ENCODE peak calls at places on chromosomes 6 and 20, in six cellular contexts. D, K, Y, J, U and G are unnamed samples.

GRCh38 chr6:136551103-136551502 is 881 bp upstream of the MAP7 start:
- DNase-seq in Y (no peak), J (no peak), D (no peak), K (no peak), U (no peak), G (peak)

GRCh38 chr6:83221886-83222479 is 28.8 kb downstream of the RWDD2A start:
- DNase-seq in J (peak), Y (peak), D (no peak), U (no peak), K (no peak), G (peak)

GRCh38 chr6:107642348-107643347 is 152.7 kb downstream of the SOBP start:
- DNase-seq in K (no peak), D (no peak), U (no peak), Y (no peak), J (no peak), G (no peak)

GRCh38 chr6:87822011-87822410 is 120.0 kb upstream of the AKIRIN2 start:
- DNase-seq in D (no peak), Y (no peak), K (no peak), J (no peak), U (no peak), G (no peak)

GRCh38 chr6:70707893-70708292 is 40.2 kb downstream of the SMAP1 start:
- DNase-seq in Y (no peak), D (no peak), U (no peak), J (no peak), K (no peak), G (no peak)

GRCh38 chr6:155706341-155706740 is 250.7 kb upstream of the NOX3 start:
- DNase-seq in D (no peak), U (peak), Y (no peak), J (no peak), K (no peak), G (no peak)

GRCh38 chr6:7025861-7026260 is 81.9 kb upstream of the RREB1 start:
- DNase-seq in U (no peak), K (no peak), Y (no peak), D (no peak), J (no peak), G (no peak)

GRCh38 chr20:63393566-63393965 is 32.4 kb upstream of the CHRNA4 start:
- DNase-seq in U (no peak), K (no peak), Y (no peak), D (no peak), J (no peak), G (no peak)

GRCh38 chr6:52551483-52552277 is 25.2 kb downstream of the TRAM2 start:
- DNase-seq in D (no peak), J (peak), U (no peak), Y (peak), K (peak), G (peak)

GRCh38 chr6:118735320-118735719 is 83.9 kb upstream of the CEP85L start:
- DNase-seq in D (no peak), J (no peak), Y (peak), U (peak), K (no peak), G (peak)

GRCh38 chr6:63671098-63671754 is 35.6 kb downstream of the PHF3 start:
- DNase-seq in D (no peak), Y (no peak), K (no peak), J (no peak), U (no peak), G (no peak)

GRCh38 chr6:134317471-134318131 is at the start of gene SGK1:
- DNase-seq in U (peak), Y (peak), D (no peak), J (peak), K (no peak), G (peak)

GRCh38 chr6:6105472-6106036 is 98.8 kb upstream of the NRN1 start:
- DNase-seq in U (peak), D (no peak), J (no peak), Y (no peak), K (no peak), G (peak)

GRCh38 chr20:62068997-62069396 is 3.3 kb upstream of the TAF4 start:
- DNase-seq in K (no peak), Y (peak), D (no peak), J (no peak), U (no peak), G (no peak)

GRCh38 chr6:30107756-30108155 is 5.1 kb downstream of the TRIM31 start:
- DNase-seq in U (no peak), J (no peak), D (no peak), Y (no peak), K (no peak), G (no peak)

GRCh38 chr20:38343107-38343797 is 3.0 kb upstream of the LBP start:
- DNase-seq in J (no peak), K (no peak), U (no peak), Y (peak), D (no peak), G (no peak)

GRCh38 chr6:21438237-21438985 is 155.1 kb upstream of the SOX4 start:
- DNase-seq in D (no peak), K (no peak), U (no peak), Y (peak), J (no peak), G (no peak)

GRCh38 chr6:84762941-84763396 is 1.4 kb downstream of the TBX18 start:
- DNase-seq in Y (no peak), D (no peak), K (no peak), J (peak), U (peak), G (peak)

GRCh38 chr6:132491303-132491702 is 21.6 kb downstream of the STX7 start:
- DNase-seq in D (no peak), Y (peak), J (no peak), U (no peak), K (no peak), G (no peak)

GRCh38 chr6:11618533-11618932 is 81.0 kb downstream of the TMEM170B start:
- DNase-seq in K (no peak), Y (peak), J (no peak), D (no peak), U (peak), G (no peak)

GRCh38 chr6:40912158-40912946 is 126.7 kb downstream of the UNC5CL start:
- DNase-seq in K (no peak), U (peak), J (peak), Y (peak), D (no peak), G (peak)

GRCh38 chr6:159169193-159169555 is at the start of gene FNDC1:
- DNase-seq in D (no peak), J (peak), U (peak), K (peak), Y (no peak), G (peak)

GRCh38 chr6:105982761-105983600 is 103.2 kb upstream of the PRDM1 start:
- DNase-seq in J (no peak), U (no peak), D (no peak), Y (no peak), K (no peak), G (no peak)

GRCh38 chr20:46062151-46062550 is 27.6 kb downstream of the NCOA5 start:
- DNase-seq in Y (no peak), D (no peak), U (no peak), J (no peak), K (no peak), G (no peak)
- TF ChIP-seq CTCF in Y (no peak), D (no peak), U (no peak), J (no peak), K (no peak), G (no peak)

DNA sequence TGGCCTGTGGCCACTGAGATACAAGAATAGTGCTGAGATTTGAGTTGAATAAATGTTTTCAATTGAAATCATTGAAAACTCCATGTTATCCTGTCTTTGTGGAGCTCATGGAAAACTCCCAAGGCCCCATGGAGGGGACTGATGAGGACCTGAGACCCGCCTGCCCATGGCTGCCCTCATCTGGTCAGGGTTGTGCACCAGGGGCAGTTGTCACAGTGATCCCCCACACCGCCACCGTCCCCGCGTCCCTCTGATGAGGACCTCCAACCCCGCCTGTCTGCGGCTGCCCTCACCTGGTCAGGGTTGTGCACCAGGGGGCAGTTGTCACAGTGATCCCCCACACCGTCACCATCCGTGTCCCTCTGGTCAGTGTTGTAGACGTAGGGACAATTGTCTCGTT is 27.8 kb downstream of the THBS2 start:
- DNase-seq in Y (no peak), K (no peak), J (no peak), D (no peak), U (no peak), G (no peak)
- TF ChIP-seq CTCF in Y (no peak), K (no peak), J (no peak), D (no peak), U (no peak), G (no peak)

DNA sequence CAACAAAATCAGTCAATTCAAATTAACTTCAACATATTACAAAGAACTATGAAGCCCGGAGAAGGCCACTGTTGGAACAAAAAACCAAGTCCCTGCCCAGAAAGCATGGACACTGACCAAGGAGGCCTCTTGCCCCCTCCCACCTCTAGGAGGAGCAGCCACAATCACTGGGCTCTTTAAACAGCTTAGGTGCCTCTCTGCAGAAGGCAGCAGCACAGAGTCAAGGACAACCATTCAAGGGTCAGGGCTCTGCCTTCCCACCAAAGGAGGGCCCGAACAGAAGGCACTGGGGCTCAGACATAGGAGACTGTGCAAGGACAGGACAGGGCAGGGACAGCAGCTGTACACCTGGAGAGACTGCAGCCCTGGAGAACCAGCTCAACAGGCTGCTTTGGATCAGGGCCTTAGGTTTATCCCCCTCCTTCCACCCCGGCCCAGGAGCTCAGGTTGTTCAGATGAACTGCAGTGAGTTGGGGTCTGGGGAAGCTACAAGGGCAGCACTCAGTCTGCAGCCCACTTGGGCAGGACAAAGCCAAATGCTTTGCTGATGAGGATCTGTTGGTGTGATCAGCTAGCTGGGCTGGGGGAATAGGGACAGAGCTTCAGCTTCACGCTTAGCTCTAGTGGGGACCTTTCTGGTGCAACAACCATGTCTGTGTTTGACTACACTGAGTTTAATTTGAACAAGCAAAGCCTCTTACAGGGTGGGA is 17.8 kb downstream of the TOMM34 start:
- DNase-seq in U (no peak), Y (no peak), K (no peak), D (no peak), J (no peak), G (peak)
- TF ChIP-seq CTCF in U (no peak), Y (no peak), K (no peak), D (no peak), J (no peak), G (peak)

DNA sequence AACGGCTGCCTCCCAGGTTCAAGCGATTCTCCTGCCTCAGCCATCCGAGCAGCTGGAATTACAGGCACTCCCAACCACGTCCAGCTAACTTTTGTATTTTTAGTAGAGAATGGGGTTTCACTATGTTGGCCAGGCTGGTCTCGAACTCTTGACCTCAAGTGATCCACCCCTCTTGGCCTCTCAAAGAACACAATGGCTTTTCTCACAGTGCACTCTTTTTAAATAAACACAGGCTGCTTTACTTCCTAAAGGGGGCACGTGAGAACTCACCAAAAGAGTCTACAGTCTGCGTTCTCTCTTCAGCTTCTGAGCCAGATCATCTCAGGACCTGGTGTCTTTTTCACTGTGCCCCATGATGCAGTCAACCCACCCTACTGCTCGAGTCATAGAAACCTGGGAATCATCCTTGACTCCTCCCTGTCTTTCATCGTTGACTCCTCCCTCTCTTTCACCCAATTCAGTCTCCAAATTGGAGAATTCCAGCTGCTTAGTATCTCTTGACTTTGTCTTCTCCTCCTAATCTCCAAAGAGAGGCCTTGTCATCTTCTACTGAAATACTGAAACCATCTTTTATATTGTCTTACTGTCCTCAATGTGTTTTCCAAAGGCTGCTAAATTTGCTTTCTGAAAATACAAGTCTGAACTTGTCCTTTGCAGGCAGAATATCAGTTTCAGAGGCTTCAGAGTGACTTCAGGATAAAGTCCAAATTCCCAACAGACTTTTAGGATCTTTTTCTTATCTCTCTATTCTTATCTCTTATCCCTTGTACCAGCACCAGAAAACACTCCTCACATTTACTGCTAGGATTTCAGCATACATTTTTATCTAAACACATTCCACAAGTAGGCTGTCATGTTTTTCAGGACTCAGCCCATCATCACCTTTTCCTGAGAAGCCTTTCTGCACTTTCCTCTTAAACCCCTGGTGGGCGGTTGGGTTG is 323.4 kb downstream of the SYNE1 start:
- DNase-seq in U (no peak), J (no peak), K (no peak), D (no peak), Y (peak), G (no peak)
- TF ChIP-seq CTCF in U (no peak), J (no peak), K (peak), D (no peak), Y (no peak), G (no peak)

DNA sequence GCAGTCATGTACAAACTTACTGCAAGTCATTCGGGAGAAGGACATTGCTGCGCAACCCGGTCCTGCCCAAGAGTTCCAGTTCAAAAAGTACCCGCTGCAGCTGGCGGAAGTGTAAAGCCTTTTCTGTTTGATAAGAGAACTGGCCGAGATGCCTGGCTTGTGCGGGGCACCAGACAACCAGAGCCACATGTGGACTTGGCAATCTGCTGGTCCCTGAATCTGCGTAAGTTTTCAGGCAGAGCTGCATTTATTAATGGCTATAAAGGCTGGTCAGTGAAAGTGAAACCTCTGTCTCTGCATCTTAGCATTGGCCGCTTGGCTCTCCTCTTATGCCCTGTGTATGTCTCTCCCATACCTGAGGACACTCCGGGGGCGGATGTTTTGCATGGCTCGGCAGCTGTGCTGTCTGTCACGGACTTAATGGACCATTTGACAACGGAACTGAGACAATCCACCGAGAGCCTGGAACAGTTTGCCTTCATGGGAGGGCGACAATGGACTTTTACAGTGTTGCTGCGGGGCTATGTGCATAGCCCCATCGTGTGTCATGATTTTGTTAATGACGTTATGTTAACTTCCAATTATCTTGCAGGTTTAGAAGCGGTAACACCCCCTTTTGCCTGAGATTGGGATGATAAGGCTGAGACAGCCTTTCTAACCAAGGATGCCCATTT is 19.8 kb upstream of the RGS17 start:
- DNase-seq in J (no peak), Y (no peak), D (no peak), U (no peak), K (no peak), G (no peak)
- TF ChIP-seq CTCF in J (no peak), Y (no peak), D (no peak), U (no peak), K (no peak), G (no peak)

GRCh38 chr6:111256646-111257045 is 169.3 kb downstream of the SLC16A10 start:
- DNase-seq in Y (no peak), D (no peak), U (no peak), K (no peak), J (no peak), G (no peak)
- TF ChIP-seq CTCF in Y (peak), D (no peak), U (no peak), K (peak), J (peak), G (peak)

GRCh38 chr20:36792422-36792821 is 18.9 kb upstream of the DSN1 start:
- DNase-seq in D (no peak), J (peak), Y (peak), K (no peak), U (peak), G (peak)
- TF ChIP-seq CTCF in D (no peak), J (no peak), Y (peak), K (peak), U (no peak), G (peak)